ENCODE peak calls at places on chromosomes 12 and 14, in ten cellular contexts. One of them, this sample, is unnamed.

GRCh38 chr12:24418157-24418556 is 468.7 kb upstream of the SOX5 start:
- DNase-seq in RKO: no peak
- DNase-seq in activated T-cell treated with anti-CD3 and anti-CD28 coated beads for 48 hours: no peak
- DNase-seq in substantia nigra: no peak
- DNase-seq in HFF-Myc: no peak
- DNase-seq in A172: no peak
- DNase-seq in astrocyte: peak
- DNase-seq in AG10803: no peak
- DNase-seq in activated CD4-positive, alpha-beta T cell treated with anti-CD3 and anti-CD28 coated beads for 36 hours: no peak
- DNase-seq in prostate gland: no peak
- DNase-seq in this sample: no peak

GRCh38 chr12:27517532-27517931 is 6.5 kb upstream of the PPFIBP1 start:
- DNase-seq in activated CD4-positive, alpha-beta T cell treated with anti-CD3 and anti-CD28 coated beads for 36 hours: no peak
- DNase-seq in prostate gland: no peak
- DNase-seq in HFF-Myc: no peak
- DNase-seq in A172: no peak
- DNase-seq in activated T-cell treated with anti-CD3 and anti-CD28 coated beads for 48 hours: no peak
- DNase-seq in AG10803: no peak
- DNase-seq in substantia nigra: no peak
- DNase-seq in astrocyte: peak
- DNase-seq in RKO: no peak
- DNase-seq in this sample: no peak

GRCh38 chr12:94304566-94305061 is 155.1 kb downstream of the CEP83 start:
- DNase-seq in RKO: no peak
- DNase-seq in prostate gland: no peak
- DNase-seq in astrocyte: peak
- DNase-seq in HFF-Myc: no peak
- DNase-seq in A172: no peak
- DNase-seq in AG10803: peak
- DNase-seq in activated T-cell treated with anti-CD3 and anti-CD28 coated beads for 48 hours: no peak
- DNase-seq in activated CD4-positive, alpha-beta T cell treated with anti-CD3 and anti-CD28 coated beads for 36 hours: no peak
- DNase-seq in substantia nigra: no peak
- DNase-seq in this sample: no peak

GRCh38 chr14:91317381-91318313 is 73.1 kb upstream of the GPR68 start:
- DNase-seq in substantia nigra: no peak
- DNase-seq in RKO: no peak
- DNase-seq in activated T-cell treated with anti-CD3 and anti-CD28 coated beads for 48 hours: peak
- DNase-seq in A172: peak
- DNase-seq in astrocyte: no peak
- DNase-seq in HFF-Myc: no peak
- DNase-seq in AG10803: no peak
- DNase-seq in activated CD4-positive, alpha-beta T cell treated with anti-CD3 and anti-CD28 coated beads for 36 hours: peak
- DNase-seq in prostate gland: peak
- DNase-seq in this sample: peak

GRCh38 chr14:95683793-95684192 is 2.4 kb upstream of the TCL1B start:
- DNase-seq in activated CD4-positive, alpha-beta T cell treated with anti-CD3 and anti-CD28 coated beads for 36 hours: peak
- DNase-seq in RKO: no peak
- DNase-seq in activated T-cell treated with anti-CD3 and anti-CD28 coated beads for 48 hours: peak
- DNase-seq in A172: no peak
- DNase-seq in substantia nigra: no peak
- DNase-seq in AG10803: no peak
- DNase-seq in prostate gland: no peak
- DNase-seq in HFF-Myc: no peak
- DNase-seq in astrocyte: no peak
- DNase-seq in this sample: no peak

GRCh38 chr14:54040851-54041250 is 84.2 kb upstream of the BMP4 start:
- DNase-seq in RKO: no peak
- DNase-seq in activated T-cell treated with anti-CD3 and anti-CD28 coated beads for 48 hours: no peak
- DNase-seq in activated CD4-positive, alpha-beta T cell treated with anti-CD3 and anti-CD28 coated beads for 36 hours: no peak
- DNase-seq in AG10803: no peak
- DNase-seq in A172: no peak
- DNase-seq in substantia nigra: no peak
- DNase-seq in prostate gland: no peak
- DNase-seq in astrocyte: peak
- DNase-seq in HFF-Myc: no peak
- DNase-seq in this sample: no peak

GRCh38 chr14:71266994-71267636 is 359.9 kb downstream of the PCNX1 start:
- DNase-seq in prostate gland: no peak
- DNase-seq in AG10803: peak
- DNase-seq in activated T-cell treated with anti-CD3 and anti-CD28 coated beads for 48 hours: no peak
- DNase-seq in activated CD4-positive, alpha-beta T cell treated with anti-CD3 and anti-CD28 coated beads for 36 hours: peak
- DNase-seq in HFF-Myc: no peak
- DNase-seq in substantia nigra: no peak
- DNase-seq in A172: no peak
- DNase-seq in astrocyte: peak
- DNase-seq in RKO: peak
- DNase-seq in this sample: no peak

GRCh38 chr12:122819209-122819805 is 15.9 kb upstream of the HIP1R start:
- DNase-seq in activated T-cell treated with anti-CD3 and anti-CD28 coated beads for 48 hours: no peak
- DNase-seq in HFF-Myc: no peak
- DNase-seq in RKO: no peak
- DNase-seq in prostate gland: no peak
- DNase-seq in AG10803: no peak
- DNase-seq in activated CD4-positive, alpha-beta T cell treated with anti-CD3 and anti-CD28 coated beads for 36 hours: no peak
- DNase-seq in astrocyte: no peak
- DNase-seq in A172: no peak
- DNase-seq in substantia nigra: no peak
- DNase-seq in this sample: no peak

GRCh38 chr12:47082963-47083621 is 3.3 kb upstream of the AMIGO2 start:
- DNase-seq in prostate gland: no peak
- DNase-seq in substantia nigra: no peak
- DNase-seq in HFF-Myc: peak
- DNase-seq in activated T-cell treated with anti-CD3 and anti-CD28 coated beads for 48 hours: no peak
- DNase-seq in activated CD4-positive, alpha-beta T cell treated with anti-CD3 and anti-CD28 coated beads for 36 hours: no peak
- DNase-seq in RKO: no peak
- DNase-seq in A172: peak
- DNase-seq in astrocyte: peak
- DNase-seq in AG10803: peak
- DNase-seq in this sample: no peak

GRCh38 chr12:5567021-5567744 is 135.3 kb downstream of the NTF3 start:
- DNase-seq in prostate gland: no peak
- DNase-seq in substantia nigra: no peak
- DNase-seq in AG10803: no peak
- DNase-seq in activated CD4-positive, alpha-beta T cell treated with anti-CD3 and anti-CD28 coated beads for 36 hours: no peak
- DNase-seq in astrocyte: no peak
- DNase-seq in HFF-Myc: no peak
- DNase-seq in activated T-cell treated with anti-CD3 and anti-CD28 coated beads for 48 hours: no peak
- DNase-seq in A172: no peak
- DNase-seq in RKO: no peak
- DNase-seq in this sample: peak

GRCh38 chr14:35331605-35332516 is 39.7 kb downstream of the PSMA6 start:
- DNase-seq in HFF-Myc: no peak
- DNase-seq in activated T-cell treated with anti-CD3 and anti-CD28 coated beads for 48 hours: no peak
- DNase-seq in activated CD4-positive, alpha-beta T cell treated with anti-CD3 and anti-CD28 coated beads for 36 hours: no peak
- DNase-seq in RKO: peak
- DNase-seq in substantia nigra: no peak
- DNase-seq in prostate gland: peak
- DNase-seq in AG10803: peak
- DNase-seq in A172: no peak
- DNase-seq in astrocyte: peak
- DNase-seq in this sample: peak

GRCh38 chr14:106876711-106877110 is 1350.3 kb downstream of the TMEM121 start:
- DNase-seq in HFF-Myc: no peak
- DNase-seq in RKO: no peak
- DNase-seq in substantia nigra: no peak
- DNase-seq in activated T-cell treated with anti-CD3 and anti-CD28 coated beads for 48 hours: no peak
- DNase-seq in prostate gland: no peak
- DNase-seq in astrocyte: no peak
- DNase-seq in A172: no peak
- DNase-seq in AG10803: no peak
- DNase-seq in activated CD4-positive, alpha-beta T cell treated with anti-CD3 and anti-CD28 coated beads for 36 hours: no peak
- DNase-seq in this sample: no peak

GRCh38 chr14:92470215-92470614 is 43.4 kb upstream of the RIN3 start:
- DNase-seq in astrocyte: peak
- DNase-seq in activated CD4-positive, alpha-beta T cell treated with anti-CD3 and anti-CD28 coated beads for 36 hours: no peak
- DNase-seq in HFF-Myc: peak
- DNase-seq in A172: peak
- DNase-seq in RKO: no peak
- DNase-seq in substantia nigra: no peak
- DNase-seq in activated T-cell treated with anti-CD3 and anti-CD28 coated beads for 48 hours: no peak
- DNase-seq in prostate gland: no peak
- DNase-seq in AG10803: peak
- DNase-seq in this sample: no peak

GRCh38 chr14:75561013-75561432 is 17.4 kb upstream of the FLVCR2 start:
- DNase-seq in activated T-cell treated with anti-CD3 and anti-CD28 coated beads for 48 hours: peak
- DNase-seq in prostate gland: peak
- DNase-seq in HFF-Myc: peak
- DNase-seq in activated CD4-positive, alpha-beta T cell treated with anti-CD3 and anti-CD28 coated beads for 36 hours: peak
- DNase-seq in AG10803: peak
- DNase-seq in RKO: peak
- DNase-seq in astrocyte: peak
- DNase-seq in A172: peak
- DNase-seq in substantia nigra: peak
- DNase-seq in this sample: peak